ENCODE peak calls at places on chromosomes 5 and 9, in seven cellular contexts. One of them, this sample, is unnamed.

GRCh38 chr9:7802666-7803065 is 3.1 kb upstream of the DMAC1 start:
- DNase-seq in suprapubic skin: no peak
- DNase-seq in stimulated activated CD4-positive, alpha-beta T cell treated with anti-CD3 and anti-CD28 coated beads, Interleukin-12 subunit alpha, Interleukin-12 subunit beta, amount 100 ng/mL, for 4 hours: no peak
- DNase-seq in activated naive CD4-positive, alpha-beta T cell treated with Interleukin-2 at 50 U/mL for 16 hours: no peak
- DNase-seq in occipital lobe: no peak
- DNase-seq in NCI-H69: peak
- DNase-seq in T1000: no peak
- DNase-seq in this sample: peak

GRCh38 chr9:110443146-110443877 is 105.6 kb upstream of the TXNDC8 start:
- DNase-seq in occipital lobe: no peak
- DNase-seq in activated naive CD4-positive, alpha-beta T cell treated with Interleukin-2 at 50 U/mL for 16 hours: no peak
- DNase-seq in NCI-H69: peak
- DNase-seq in T1000: no peak
- DNase-seq in suprapubic skin: no peak
- DNase-seq in stimulated activated CD4-positive, alpha-beta T cell treated with anti-CD3 and anti-CD28 coated beads, Interleukin-12 subunit alpha, Interleukin-12 subunit beta, amount 100 ng/mL, for 4 hours: no peak
- DNase-seq in this sample: peak

GRCh38 chr9:14893280-14893679 is 16.9 kb downstream of the FREM1 start:
- DNase-seq in occipital lobe: no peak
- DNase-seq in stimulated activated CD4-positive, alpha-beta T cell treated with anti-CD3 and anti-CD28 coated beads, Interleukin-12 subunit alpha, Interleukin-12 subunit beta, amount 100 ng/mL, for 4 hours: no peak
- DNase-seq in suprapubic skin: no peak
- DNase-seq in activated naive CD4-positive, alpha-beta T cell treated with Interleukin-2 at 50 U/mL for 16 hours: no peak
- DNase-seq in NCI-H69: no peak
- DNase-seq in T1000: no peak
- DNase-seq in this sample: no peak

GRCh38 chr9:133519693-133520092 is 5.1 kb downstream of the MYMK start:
- DNase-seq in activated naive CD4-positive, alpha-beta T cell treated with Interleukin-2 at 50 U/mL for 16 hours: no peak
- DNase-seq in NCI-H69: no peak
- DNase-seq in T1000: no peak
- DNase-seq in stimulated activated CD4-positive, alpha-beta T cell treated with anti-CD3 and anti-CD28 coated beads, Interleukin-12 subunit alpha, Interleukin-12 subunit beta, amount 100 ng/mL, for 4 hours: no peak
- DNase-seq in suprapubic skin: no peak
- DNase-seq in occipital lobe: no peak
- DNase-seq in this sample: no peak

GRCh38 chr9:72315089-72315509 is 49.9 kb downstream of the ZFAND5 start:
- DNase-seq in stimulated activated CD4-positive, alpha-beta T cell treated with anti-CD3 and anti-CD28 coated beads, Interleukin-12 subunit alpha, Interleukin-12 subunit beta, amount 100 ng/mL, for 4 hours: no peak
- DNase-seq in NCI-H69: peak
- DNase-seq in suprapubic skin: peak
- DNase-seq in activated naive CD4-positive, alpha-beta T cell treated with Interleukin-2 at 50 U/mL for 16 hours: no peak
- DNase-seq in occipital lobe: peak
- DNase-seq in T1000: peak
- DNase-seq in this sample: peak

GRCh38 chr5:74633710-74634109 is 6.8 kb downstream of the ENC1 start:
- DNase-seq in occipital lobe: no peak
- DNase-seq in activated naive CD4-positive, alpha-beta T cell treated with Interleukin-2 at 50 U/mL for 16 hours: no peak
- DNase-seq in stimulated activated CD4-positive, alpha-beta T cell treated with anti-CD3 and anti-CD28 coated beads, Interleukin-12 subunit alpha, Interleukin-12 subunit beta, amount 100 ng/mL, for 4 hours: no peak
- DNase-seq in T1000: no peak
- DNase-seq in NCI-H69: no peak
- DNase-seq in suprapubic skin: no peak
- DNase-seq in this sample: no peak

GRCh38 chr9:126478216-126478981 is 135.3 kb upstream of the LMX1B start:
- DNase-seq in NCI-H69: no peak
- DNase-seq in occipital lobe: no peak
- DNase-seq in activated naive CD4-positive, alpha-beta T cell treated with Interleukin-2 at 50 U/mL for 16 hours: no peak
- DNase-seq in suprapubic skin: no peak
- DNase-seq in stimulated activated CD4-positive, alpha-beta T cell treated with anti-CD3 and anti-CD28 coated beads, Interleukin-12 subunit alpha, Interleukin-12 subunit beta, amount 100 ng/mL, for 4 hours: no peak
- DNase-seq in T1000: no peak
- DNase-seq in this sample: no peak

GRCh38 chr9:89515416-89515815 is 17.5 kb upstream of the SEMA4D start:
- DNase-seq in occipital lobe: no peak
- DNase-seq in stimulated activated CD4-positive, alpha-beta T cell treated with anti-CD3 and anti-CD28 coated beads, Interleukin-12 subunit alpha, Interleukin-12 subunit beta, amount 100 ng/mL, for 4 hours: no peak
- DNase-seq in activated naive CD4-positive, alpha-beta T cell treated with Interleukin-2 at 50 U/mL for 16 hours: no peak
- DNase-seq in T1000: no peak
- DNase-seq in suprapubic skin: no peak
- DNase-seq in NCI-H69: no peak
- DNase-seq in this sample: no peak

GRCh38 chr5:137734962-137735530 is 843 bp downstream of the KLHL3 start:
- DNase-seq in NCI-H69: peak
- DNase-seq in activated naive CD4-positive, alpha-beta T cell treated with Interleukin-2 at 50 U/mL for 16 hours: peak
- DNase-seq in occipital lobe: peak
- DNase-seq in stimulated activated CD4-positive, alpha-beta T cell treated with anti-CD3 and anti-CD28 coated beads, Interleukin-12 subunit alpha, Interleukin-12 subunit beta, amount 100 ng/mL, for 4 hours: no peak
- DNase-seq in suprapubic skin: no peak
- DNase-seq in T1000: no peak
- DNase-seq in this sample: peak

GRCh38 chr5:69050214-69050613 is 43.6 kb upstream of the SLC30A5 start:
- DNase-seq in activated naive CD4-positive, alpha-beta T cell treated with Interleukin-2 at 50 U/mL for 16 hours: no peak
- DNase-seq in T1000: no peak
- DNase-seq in occipital lobe: no peak
- DNase-seq in NCI-H69: no peak
- DNase-seq in stimulated activated CD4-positive, alpha-beta T cell treated with anti-CD3 and anti-CD28 coated beads, Interleukin-12 subunit alpha, Interleukin-12 subunit beta, amount 100 ng/mL, for 4 hours: no peak
- DNase-seq in suprapubic skin: no peak
- DNase-seq in this sample: no peak

GRCh38 chr5:90518666-90519065 is 10.7 kb downstream of the LYSMD3 start:
- DNase-seq in NCI-H69: peak
- DNase-seq in activated naive CD4-positive, alpha-beta T cell treated with Interleukin-2 at 50 U/mL for 16 hours: no peak
- DNase-seq in occipital lobe: no peak
- DNase-seq in suprapubic skin: no peak
- DNase-seq in stimulated activated CD4-positive, alpha-beta T cell treated with anti-CD3 and anti-CD28 coated beads, Interleukin-12 subunit alpha, Interleukin-12 subunit beta, amount 100 ng/mL, for 4 hours: no peak
- DNase-seq in T1000: no peak
- DNase-seq in this sample: peak

GRCh38 chr5:113574417-113574816 is 60.9 kb downstream of the YTHDC2 start:
- DNase-seq in occipital lobe: no peak
- DNase-seq in T1000: peak
- DNase-seq in stimulated activated CD4-positive, alpha-beta T cell treated with anti-CD3 and anti-CD28 coated beads, Interleukin-12 subunit alpha, Interleukin-12 subunit beta, amount 100 ng/mL, for 4 hours: no peak
- DNase-seq in NCI-H69: no peak
- DNase-seq in activated naive CD4-positive, alpha-beta T cell treated with Interleukin-2 at 50 U/mL for 16 hours: no peak
- DNase-seq in suprapubic skin: no peak
- DNase-seq in this sample: peak

GRCh38 chr5:23466401-23466886 is 41.0 kb upstream of the PRDM9 start:
- DNase-seq in T1000: peak
- DNase-seq in suprapubic skin: no peak
- DNase-seq in stimulated activated CD4-positive, alpha-beta T cell treated with anti-CD3 and anti-CD28 coated beads, Interleukin-12 subunit alpha, Interleukin-12 subunit beta, amount 100 ng/mL, for 4 hours: no peak
- DNase-seq in occipital lobe: no peak
- DNase-seq in activated naive CD4-positive, alpha-beta T cell treated with Interleukin-2 at 50 U/mL for 16 hours: no peak
- DNase-seq in NCI-H69: peak
- DNase-seq in this sample: no peak

GRCh38 chr5:75200776-75201175 is 35.9 kb downstream of the ANKRD31 start:
- DNase-seq in suprapubic skin: no peak
- DNase-seq in occipital lobe: no peak
- DNase-seq in activated naive CD4-positive, alpha-beta T cell treated with Interleukin-2 at 50 U/mL for 16 hours: no peak
- DNase-seq in stimulated activated CD4-positive, alpha-beta T cell treated with anti-CD3 and anti-CD28 coated beads, Interleukin-12 subunit alpha, Interleukin-12 subunit beta, amount 100 ng/mL, for 4 hours: no peak
- DNase-seq in NCI-H69: no peak
- DNase-seq in T1000: no peak
- DNase-seq in this sample: no peak

GRCh38 chr9:33447404-33448158 is at the start of gene AQP3:
- DNase-seq in NCI-H69: peak
- DNase-seq in suprapubic skin: peak
- DNase-seq in activated naive CD4-positive, alpha-beta T cell treated with Interleukin-2 at 50 U/mL for 16 hours: peak
- DNase-seq in T1000: no peak
- DNase-seq in occipital lobe: peak
- DNase-seq in stimulated activated CD4-positive, alpha-beta T cell treated with anti-CD3 and anti-CD28 coated beads, Interleukin-12 subunit alpha, Interleukin-12 subunit beta, amount 100 ng/mL, for 4 hours: peak
- DNase-seq in this sample: peak

GRCh38 chr9:111037744-111038335 is 430 bp downstream of the LPAR1 start:
- DNase-seq in stimulated activated CD4-positive, alpha-beta T cell treated with anti-CD3 and anti-CD28 coated beads, Interleukin-12 subunit alpha, Interleukin-12 subunit beta, amount 100 ng/mL, for 4 hours: no peak
- DNase-seq in activated naive CD4-positive, alpha-beta T cell treated with Interleukin-2 at 50 U/mL for 16 hours: no peak
- DNase-seq in suprapubic skin: peak
- DNase-seq in T1000: no peak
- DNase-seq in NCI-H69: peak
- DNase-seq in occipital lobe: no peak
- DNase-seq in this sample: peak

GRCh38 chr9:88503101-88503844 is 31.7 kb upstream of the NXNL2 start:
- DNase-seq in activated naive CD4-positive, alpha-beta T cell treated with Interleukin-2 at 50 U/mL for 16 hours: no peak
- DNase-seq in NCI-H69: no peak
- DNase-seq in occipital lobe: no peak
- DNase-seq in stimulated activated CD4-positive, alpha-beta T cell treated with anti-CD3 and anti-CD28 coated beads, Interleukin-12 subunit alpha, Interleukin-12 subunit beta, amount 100 ng/mL, for 4 hours: no peak
- DNase-seq in T1000: no peak
- DNase-seq in suprapubic skin: peak
- DNase-seq in this sample: no peak

This sample was measured in AG10803.